ENCODE peak calls at places on chromosome 4, in ten cellular contexts. Q, Z, B, U, O, M, S, G, D and W are unnamed samples.

GRCh38 chr4:154526151-154526550 is 24.0 kb downstream of the PLRG1 start:
- DNase-seq in G (no peak), M (no peak), U (no peak), B (no peak), D (no peak), Z (no peak), S (no peak), Q (no peak), O (no peak), W (no peak)

GRCh38 chr4:2722033-2722432 is 34.1 kb downstream of the TNIP2 start:
- DNase-seq in G (no peak), O (no peak), U (no peak), Q (no peak), S (no peak), D (no peak), M (no peak), B (no peak), Z (no peak), W (no peak)

GRCh38 chr4:180150818-180151217 is 2092.4 kb upstream of the TENM3 start:
- DNase-seq in G (no peak), O (no peak), D (no peak), U (no peak), S (no peak), Q (peak), M (no peak), Z (no peak), B (no peak), W (peak)

GRCh38 chr4:55318135-55318534 is 27.9 kb upstream of the SRD5A3 start:
- DNase-seq in G (no peak), D (no peak), Q (no peak), O (peak), S (no peak), Z (no peak), B (no peak), M (no peak), U (no peak), W (no peak)

GRCh38 chr4:7693237-7693608 is 246.4 kb downstream of the AFAP1 start:
- DNase-seq in S (no peak), B (peak), G (no peak), Q (no peak), M (no peak), O (no peak), U (no peak), D (no peak), Z (no peak), W (no peak)

GRCh38 chr4:48665555-48666186 is 114.4 kb downstream of the FRYL start:
- DNase-seq in U (no peak), Q (no peak), D (no peak), G (no peak), M (peak), B (no peak), O (no peak), S (no peak), Z (no peak), W (peak)

GRCh38 chr4:5635826-5636196 is 72.5 kb downstream of the EVC2 start:
- DNase-seq in B (no peak), Z (no peak), Q (peak), O (peak), S (no peak), U (peak), M (peak), G (peak), D (no peak), W (peak)

GRCh38 chr4:102828497-102828808 is 1.1 kb upstream of the UBE2D3 start:
- DNase-seq in G (no peak), D (no peak), O (no peak), M (no peak), S (no peak), U (no peak), Q (no peak), B (no peak), Z (no peak), W (no peak)

GRCh38 chr4:189502841-189503240 is 437.8 kb upstream of the FRG1 start:
- DNase-seq in D (no peak), Z (no peak), Q (no peak), U (no peak), B (no peak), G (no peak), S (no peak), O (no peak), M (peak), W (no peak)

GRCh38 chr4:177861551-177862094 is 419.4 kb upstream of the AGA start:
- DNase-seq in O (no peak), B (no peak), Q (no peak), M (no peak), G (no peak), U (no peak), D (no peak), Z (no peak), S (no peak), W (no peak)

GRCh38 chr4:169124661-169125060 is 114.6 kb upstream of the CBR4 start:
- DNase-seq in M (peak), U (no peak), Z (no peak), S (no peak), Q (no peak), G (no peak), O (no peak), B (no peak), D (no peak), W (no peak)

GRCh38 chr4:15149842-15150592 is 147.7 kb downstream of the CPEB2 start:
- DNase-seq in Z (peak), O (peak), M (peak), B (peak), Q (peak), G (peak), D (no peak), U (peak), S (peak), W (peak)
- TF ChIP-seq CTCF in Z (no peak), O (peak), M (no peak), B (no peak), Q (no peak), G (no peak), D (no peak), U (peak), S (no peak), W (no peak)

DNA sequence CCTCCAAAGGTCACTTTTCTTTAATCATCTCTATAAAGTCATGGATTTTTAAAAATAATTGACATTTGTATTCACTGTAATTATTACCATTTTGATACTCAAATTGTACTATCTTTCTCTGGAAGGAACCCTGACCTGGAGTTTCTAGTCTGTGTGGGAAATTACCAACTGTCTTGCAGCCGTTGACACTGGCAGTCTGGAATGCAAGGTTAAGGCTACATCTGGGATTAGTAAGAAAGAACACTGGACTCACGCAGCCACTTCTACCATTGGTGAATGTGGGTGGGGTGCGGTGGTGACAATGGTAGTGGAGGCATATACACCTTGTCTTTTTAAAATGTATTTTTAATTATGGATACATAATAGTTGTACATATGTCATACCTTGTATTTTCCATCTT is 40.9 kb downstream of the EGF start:
- DNase-seq in G (no peak), Q (no peak), S (no peak), M (no peak), O (no peak), U (no peak), Z (no peak), D (no peak), B (no peak), W (no peak)
- TF ChIP-seq CTCF in G (no peak), Q (no peak), S (no peak), M (no peak), O (no peak), U (no peak), Z (no peak), D (no peak), B (no peak), W (no peak)

GRCh38 chr4:14249226-14249625 is 621.7 kb upstream of the BOD1L1 start:
- DNase-seq in S (no peak), D (no peak), Q (no peak), Z (no peak), O (no peak), B (no peak), M (no peak), U (no peak), G (no peak), W (no peak)

GRCh38 chr4:14259926-14260325 is 632.4 kb upstream of the BOD1L1 start:
- DNase-seq in Z (no peak), U (no peak), S (no peak), D (no peak), G (no peak), B (no peak), M (no peak), O (no peak), Q (no peak), W (no peak)

GRCh38 chr4:14257903-14258302 is 630.4 kb upstream of the BOD1L1 start:
- DNase-seq in G (no peak), D (no peak), U (no peak), Z (no peak), Q (no peak), S (no peak), O (no peak), M (no peak), B (no peak), W (no peak)

GRCh38 chr4:14254806-14255445 is 627.4 kb upstream of the BOD1L1 start:
- DNase-seq in U (no peak), S (no peak), O (no peak), G (no peak), Z (no peak), M (no peak), Q (no peak), D (no peak), B (no peak), W (no peak)

GRCh38 chr4:14254252-14254651 is 626.7 kb upstream of the BOD1L1 start:
- DNase-seq in D (peak), M (peak), G (no peak), B (peak), U (peak), Q (peak), S (peak), O (peak), Z (peak), W (peak)
- TF ChIP-seq CTCF in D (no peak), M (peak), G (peak), B (peak), U (peak), Q (peak), S (peak), O (peak), Z (peak), W (peak)

GRCh38 chr4:118954246-118954645 is 65.6 kb downstream of the SYNPO2 start:
- DNase-seq in S (no peak), Z (no peak), G (no peak), Q (peak), O (peak), M (no peak), B (no peak), U (no peak), D (no peak), W (peak)
- TF ChIP-seq CTCF in S (no peak), Z (no peak), G (peak), Q (peak), O (peak), M (peak), B (no peak), U (peak), D (no peak), W (no peak)

DNA sequence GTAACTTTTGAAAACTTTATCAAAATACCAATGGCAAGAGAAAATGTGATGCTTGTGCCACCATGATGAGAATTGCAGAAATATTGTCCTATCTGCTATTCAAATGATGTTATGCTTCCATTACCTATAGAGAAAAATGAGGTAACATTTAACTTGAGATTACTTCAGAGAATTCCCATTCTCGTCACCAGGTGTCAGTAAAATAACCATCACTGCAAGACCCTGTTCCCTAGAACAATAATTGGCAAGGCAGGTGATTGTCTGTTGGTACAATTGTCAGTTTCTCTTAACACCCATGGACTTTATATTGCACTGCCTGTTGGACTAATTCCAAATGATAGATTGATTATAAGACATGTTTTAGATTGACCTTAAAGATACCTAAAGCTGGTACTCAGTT is 179.9 kb downstream of the GABRG1 start:
- DNase-seq in S (no peak), Q (no peak), U (no peak), B (no peak), Z (no peak), G (no peak), M (peak), D (no peak), O (no peak), W (no peak)
- TF ChIP-seq CTCF in S (no peak), Q (no peak), U (no peak), B (no peak), Z (no peak), G (no peak), M (no peak), D (no peak), O (no peak), W (no peak)

GRCh38 chr4:4356106-4357041 is 30.5 kb upstream of the NSG1 start:
- DNase-seq in U (no peak), Z (no peak), M (no peak), D (no peak), B (no peak), S (no peak), G (no peak), O (peak), Q (no peak), W (no peak)

GRCh38 chr4:4361883-4362282 is 25.0 kb upstream of the NSG1 start:
- DNase-seq in Z (no peak), S (no peak), Q (no peak), D (no peak), O (no peak), G (no peak), B (no peak), U (no peak), M (no peak), W (no peak)

GRCh38 chr4:4355302-4355701 is 31.6 kb upstream of the NSG1 start:
- DNase-seq in S (no peak), Q (no peak), M (no peak), Z (no peak), U (no peak), D (no peak), O (no peak), B (no peak), G (no peak), W (no peak)

GRCh38 chr4:4362991-4363697 is 23.8 kb upstream of the NSG1 start:
- DNase-seq in M (no peak), Q (no peak), B (no peak), G (no peak), D (no peak), S (no peak), U (peak), O (no peak), Z (no peak), W (no peak)

GRCh38 chr4:4358093-4358840 is 28.6 kb upstream of the NSG1 start:
- DNase-seq in B (no peak), Q (no peak), M (no peak), D (no peak), O (no peak), G (no peak), S (peak), U (no peak), Z (no peak), W (no peak)
- TF ChIP-seq CTCF in B (no peak), Q (no peak), M (no peak), D (no peak), O (no peak), G (no peak), S (no peak), U (no peak), Z (no peak), W (no peak)

DNA sequence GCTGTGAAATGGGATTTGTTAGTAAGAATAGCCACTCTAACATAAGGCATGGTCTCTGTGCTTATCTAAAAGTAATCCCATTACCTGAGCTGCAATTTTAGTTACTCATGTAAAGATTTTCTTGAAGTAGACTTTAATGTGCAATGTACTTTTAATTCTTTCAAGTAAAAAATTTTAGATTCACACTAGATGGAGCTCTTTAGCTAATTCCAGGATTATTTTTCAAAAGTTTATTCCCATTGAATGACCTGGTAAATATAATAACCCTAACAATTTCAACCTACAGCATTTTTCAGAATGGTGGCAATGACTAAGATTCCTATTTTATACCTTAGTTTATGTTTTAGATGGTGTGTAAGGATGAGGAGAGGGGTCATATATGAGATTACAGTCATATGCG is 18.1 kb downstream of the USP38 start:
- DNase-seq in O (peak), Z (no peak), M (no peak), G (no peak), B (no peak), U (no peak), S (no peak), D (no peak), Q (peak), W (peak)
- TF ChIP-seq CTCF in O (no peak), Z (peak), M (peak), G (peak), B (peak), U (no peak), S (peak), D (no peak), Q (no peak), W (peak)

GRCh38 chr4:61541474-61541873 is 341.3 kb downstream of the ADGRL3 start:
- DNase-seq in D (no peak), M (no peak), Z (no peak), O (no peak), Q (no peak), B (no peak), G (no peak), S (no peak), U (no peak), W (no peak)
- TF ChIP-seq CTCF in D (no peak), M (peak), Z (peak), O (peak), Q (no peak), B (no peak), G (no peak), S (peak), U (no peak), W (no peak)